ENCODE peak calls at places on chromosomes 12 and 14, in six cellular contexts. One of them, this sample, is unnamed.

GRCh38 chr14:81265641-81266169 is 44.9 kb upstream of the GTF2A1 start:
- DNase-seq in gastrocnemius medialis: no peak
- DNase-seq in glutamatergic neuron: no peak
- DNase-seq in fibroblast of lung: no peak
- DNase-seq in mesothelial cell of epicardium: no peak
- DNase-seq in cardiac muscle cell: no peak
- DNase-seq in this sample: no peak

GRCh38 chr14:61668267-61668666 is 27.0 kb upstream of the HIF1A start:
- DNase-seq in gastrocnemius medialis: no peak
- DNase-seq in glutamatergic neuron: no peak
- DNase-seq in fibroblast of lung: no peak
- DNase-seq in mesothelial cell of epicardium: no peak
- DNase-seq in cardiac muscle cell: no peak
- DNase-seq in this sample: no peak

GRCh38 chr12:82359115-82359478 is 768 bp downstream of the METTL25 start:
- DNase-seq in gastrocnemius medialis: peak; percentile 22
- DNase-seq in glutamatergic neuron: peak; percentile 22
- DNase-seq in fibroblast of lung: peak; percentile 13
- DNase-seq in mesothelial cell of epicardium: no peak
- DNase-seq in cardiac muscle cell: peak; percentile 30
- DNase-seq in this sample: no peak

GRCh38 chr12:24600996-24601395 is 347.9 kb downstream of the BCAT1 start:
- DNase-seq in gastrocnemius medialis: no peak
- DNase-seq in glutamatergic neuron: no peak
- DNase-seq in fibroblast of lung: peak; percentile 97
- DNase-seq in mesothelial cell of epicardium: no peak
- DNase-seq in cardiac muscle cell: no peak
- DNase-seq in this sample: no peak

GRCh38 chr12:1530592-1531159 is 63.7 kb downstream of the FBXL14 start:
- DNase-seq in gastrocnemius medialis: no peak
- DNase-seq in glutamatergic neuron: no peak
- DNase-seq in fibroblast of lung: no peak
- DNase-seq in mesothelial cell of epicardium: no peak
- DNase-seq in cardiac muscle cell: no peak
- DNase-seq in this sample: no peak

GRCh38 chr12:52519826-52520662 is at the start of gene KRT5:
- DNase-seq in gastrocnemius medialis: no peak
- DNase-seq in glutamatergic neuron: no peak
- DNase-seq in fibroblast of lung: no peak
- DNase-seq in mesothelial cell of epicardium: no peak
- DNase-seq in cardiac muscle cell: no peak
- DNase-seq in this sample: no peak

GRCh38 chr12:43964966-43965365 is 129.1 kb downstream of the TMEM117 start:
- DNase-seq in gastrocnemius medialis: no peak
- DNase-seq in glutamatergic neuron: no peak
- DNase-seq in fibroblast of lung: peak; percentile 64
- DNase-seq in mesothelial cell of epicardium: no peak
- DNase-seq in cardiac muscle cell: no peak
- DNase-seq in this sample: no peak

GRCh38 chr12:98595152-98595988 is 1.9 kb downstream of the SLC25A3 start:
- DNase-seq in gastrocnemius medialis: no peak
- DNase-seq in glutamatergic neuron: no peak
- DNase-seq in fibroblast of lung: peak; percentile 81
- DNase-seq in mesothelial cell of epicardium: no peak
- DNase-seq in cardiac muscle cell: no peak
- DNase-seq in this sample: no peak

GRCh38 chr12:12022306-12022931 is 48.3 kb upstream of the BCL2L14 start:
- DNase-seq in gastrocnemius medialis: no peak
- DNase-seq in glutamatergic neuron: no peak
- DNase-seq in fibroblast of lung: no peak
- DNase-seq in mesothelial cell of epicardium: no peak
- DNase-seq in cardiac muscle cell: no peak
- DNase-seq in this sample: no peak

GRCh38 chr14:103123128-103123633 is at the start of gene TNFAIP2:
- DNase-seq in gastrocnemius medialis: peak; percentile 54
- DNase-seq in glutamatergic neuron: no peak
- DNase-seq in fibroblast of lung: no peak
- DNase-seq in mesothelial cell of epicardium: no peak
- DNase-seq in cardiac muscle cell: no peak
- DNase-seq in this sample: no peak

GRCh38 chr14:20415723-20416622 is 2.7 kb upstream of the TEP1 start:
- DNase-seq in gastrocnemius medialis: no peak
- DNase-seq in glutamatergic neuron: no peak
- DNase-seq in fibroblast of lung: peak; percentile 41
- DNase-seq in mesothelial cell of epicardium: no peak
- DNase-seq in cardiac muscle cell: peak; percentile 53
- DNase-seq in this sample: no peak

GRCh38 chr12:44847403-44847802 is 28.7 kb downstream of the NELL2 start:
- DNase-seq in gastrocnemius medialis: no peak
- DNase-seq in glutamatergic neuron: no peak
- DNase-seq in fibroblast of lung: no peak
- DNase-seq in mesothelial cell of epicardium: no peak
- DNase-seq in cardiac muscle cell: no peak
- DNase-seq in this sample: no peak

GRCh38 chr14:75428230-75429104 is 645 bp downstream of the JDP2 start:
- DNase-seq in gastrocnemius medialis: peak; percentile 52
- DNase-seq in glutamatergic neuron: peak; percentile 30
- DNase-seq in fibroblast of lung: peak; percentile 32
- DNase-seq in mesothelial cell of epicardium: peak; percentile 45
- DNase-seq in cardiac muscle cell: peak; percentile 20
- DNase-seq in this sample: no peak

GRCh38 chr14:21233457-21234076 is 35.7 kb downstream of the HNRNPC start:
- DNase-seq in gastrocnemius medialis: no peak
- DNase-seq in glutamatergic neuron: peak; percentile 37
- DNase-seq in fibroblast of lung: no peak
- DNase-seq in mesothelial cell of epicardium: no peak
- DNase-seq in cardiac muscle cell: no peak
- DNase-seq in this sample: no peak

GRCh38 chr12:94621662-94622359 is 28.5 kb downstream of the TMCC3 start:
- DNase-seq in gastrocnemius medialis: no peak
- DNase-seq in glutamatergic neuron: no peak
- DNase-seq in fibroblast of lung: peak; percentile 74
- DNase-seq in mesothelial cell of epicardium: no peak
- DNase-seq in cardiac muscle cell: no peak
- DNase-seq in this sample: no peak

GRCh38 chr14:68694516-68695235 is 98.2 kb downstream of the ZFP36L1 start:
- DNase-seq in gastrocnemius medialis: no peak
- DNase-seq in glutamatergic neuron: no peak
- DNase-seq in fibroblast of lung: peak; percentile 73
- DNase-seq in mesothelial cell of epicardium: no peak
- DNase-seq in cardiac muscle cell: no peak
- DNase-seq in this sample: no peak

GRCh38 chr14:86766469-86766868 is 1226.5 kb downstream of the GALC start:
- DNase-seq in gastrocnemius medialis: no peak
- DNase-seq in glutamatergic neuron: no peak
- DNase-seq in fibroblast of lung: no peak
- DNase-seq in mesothelial cell of epicardium: no peak
- DNase-seq in cardiac muscle cell: no peak
- DNase-seq in this sample: no peak

GRCh38 chr12:53298154-53298553 is 1.3 kb upstream of the MYG1 start:
- DNase-seq in gastrocnemius medialis: no peak
- DNase-seq in glutamatergic neuron: no peak
- DNase-seq in fibroblast of lung: peak; percentile 80
- DNase-seq in mesothelial cell of epicardium: no peak
- DNase-seq in cardiac muscle cell: no peak
- DNase-seq in this sample: no peak

GRCh38 chr14:92655372-92655771 is 93.1 kb downstream of the LGMN start:
- DNase-seq in gastrocnemius medialis: no peak
- DNase-seq in glutamatergic neuron: no peak
- DNase-seq in fibroblast of lung: no peak
- DNase-seq in mesothelial cell of epicardium: no peak
- DNase-seq in cardiac muscle cell: no peak
- DNase-seq in this sample: no peak

GRCh38 chr12:117063162-117063911 is 35.9 kb downstream of the TESC start:
- DNase-seq in gastrocnemius medialis: peak; percentile 16
- DNase-seq in glutamatergic neuron: no peak
- DNase-seq in fibroblast of lung: no peak
- DNase-seq in mesothelial cell of epicardium: no peak
- DNase-seq in cardiac muscle cell: no peak
- DNase-seq in this sample: no peak

GRCh38 chr12:82425241-82425640 is 66.9 kb downstream of the METTL25 start:
- DNase-seq in gastrocnemius medialis: no peak
- DNase-seq in glutamatergic neuron: no peak
- DNase-seq in fibroblast of lung: peak; percentile 91
- DNase-seq in mesothelial cell of epicardium: no peak
- DNase-seq in cardiac muscle cell: no peak
- DNase-seq in this sample: no peak

GRCh38 chr14:92397140-92397815 is 74.3 kb downstream of the SLC24A4 start:
- DNase-seq in gastrocnemius medialis: no peak
- DNase-seq in glutamatergic neuron: peak; percentile 45
- DNase-seq in fibroblast of lung: peak; percentile 74
- DNase-seq in mesothelial cell of epicardium: no peak
- DNase-seq in cardiac muscle cell: no peak
- DNase-seq in this sample: no peak

GRCh38 chr12:8127138-8127537 is 3.7 kb downstream of the CLEC4A start:
- DNase-seq in gastrocnemius medialis: no peak
- DNase-seq in glutamatergic neuron: no peak
- DNase-seq in fibroblast of lung: no peak
- DNase-seq in mesothelial cell of epicardium: no peak
- DNase-seq in cardiac muscle cell: no peak
- DNase-seq in this sample: no peak

GRCh38 chr12:48819986-48820385 is 1.7 kb downstream of the CACNB3 start:
- DNase-seq in gastrocnemius medialis: no peak
- DNase-seq in glutamatergic neuron: no peak
- DNase-seq in fibroblast of lung: no peak
- DNase-seq in mesothelial cell of epicardium: no peak
- DNase-seq in cardiac muscle cell: no peak
- DNase-seq in this sample: no peak

GRCh38 chr12:62686938-62687337 is 220.3 kb downstream of the MON2 start:
- DNase-seq in gastrocnemius medialis: no peak
- DNase-seq in glutamatergic neuron: no peak
- DNase-seq in fibroblast of lung: no peak
- DNase-seq in mesothelial cell of epicardium: no peak
- DNase-seq in cardiac muscle cell: no peak
- DNase-seq in this sample: no peak

GRCh38 chr14:67820428-67820881 is 876 bp downstream of the RAD51B start:
- DNase-seq in gastrocnemius medialis: no peak
- DNase-seq in glutamatergic neuron: no peak
- DNase-seq in fibroblast of lung: peak; percentile 16
- DNase-seq in mesothelial cell of epicardium: no peak
- DNase-seq in cardiac muscle cell: no peak
- DNase-seq in this sample: no peak

GRCh38 chr12:41302979-41303403 is 114.9 kb downstream of the PDZRN4 start:
- DNase-seq in gastrocnemius medialis: no peak
- DNase-seq in glutamatergic neuron: no peak
- DNase-seq in fibroblast of lung: no peak
- DNase-seq in mesothelial cell of epicardium: no peak
- DNase-seq in cardiac muscle cell: no peak
- DNase-seq in this sample: no peak

DNA sequence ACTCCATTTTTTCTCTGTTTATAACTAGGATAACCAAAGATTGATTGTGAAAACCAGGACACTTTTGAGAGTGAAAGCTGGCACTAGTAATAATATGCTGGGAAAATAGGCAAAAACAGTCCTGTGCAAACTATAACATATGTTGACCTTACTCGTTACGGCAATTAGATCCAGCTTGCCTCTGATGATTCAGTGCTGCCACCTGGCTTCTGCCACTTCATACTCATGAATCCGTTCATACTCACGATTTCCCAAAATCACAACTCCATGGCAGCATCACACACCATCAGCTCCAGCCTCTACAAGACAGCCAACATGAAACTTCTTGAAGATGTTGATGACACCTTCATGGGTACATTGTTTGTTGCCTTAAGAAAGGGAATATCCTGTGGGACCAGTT is 49.1 kb upstream of the CAND1 start:
- DNase-seq in gastrocnemius medialis: no peak
- DNase-seq in glutamatergic neuron: no peak
- DNase-seq in fibroblast of lung: peak; percentile 3
- DNase-seq in mesothelial cell of epicardium: no peak
- DNase-seq in cardiac muscle cell: no peak
- DNase-seq in this sample: no peak
- TF ChIP-seq CTCF in gastrocnemius medialis: no peak
- TF ChIP-seq CTCF in glutamatergic neuron: no peak
- TF ChIP-seq CTCF in fibroblast of lung: no peak
- TF ChIP-seq CTCF in mesothelial cell of epicardium: no peak
- TF ChIP-seq CTCF in cardiac muscle cell: peak; percentile 12
- TF ChIP-seq CTCF in this sample: no peak

DNA sequence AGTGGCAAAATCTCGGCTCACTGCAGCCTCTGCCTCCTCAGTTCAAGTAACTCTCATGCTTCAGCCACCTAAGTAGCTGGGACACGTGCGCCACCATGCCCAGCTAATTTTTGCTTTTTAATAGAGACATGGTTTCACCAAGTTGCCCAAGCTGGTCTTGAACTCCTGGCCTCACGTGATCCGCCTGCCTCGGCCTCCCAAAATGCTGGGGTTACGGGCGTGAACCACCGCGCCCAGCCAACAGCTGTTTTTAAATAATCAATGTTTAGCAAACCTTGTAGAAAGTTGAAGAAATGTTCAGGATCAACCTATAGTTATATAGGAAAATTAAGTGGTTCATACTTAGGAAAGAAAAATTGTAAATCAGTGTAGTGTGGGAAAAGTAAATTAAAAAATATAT is 6.0 kb upstream of the HSP90AA1 start:
- DNase-seq in gastrocnemius medialis: no peak
- DNase-seq in glutamatergic neuron: no peak
- DNase-seq in fibroblast of lung: no peak
- DNase-seq in mesothelial cell of epicardium: no peak
- DNase-seq in cardiac muscle cell: no peak
- DNase-seq in this sample: no peak
- TF ChIP-seq CTCF in gastrocnemius medialis: no peak
- TF ChIP-seq CTCF in glutamatergic neuron: no peak
- TF ChIP-seq CTCF in fibroblast of lung: no peak
- TF ChIP-seq CTCF in mesothelial cell of epicardium: no peak
- TF ChIP-seq CTCF in cardiac muscle cell: no peak
- TF ChIP-seq CTCF in this sample: no peak

DNA sequence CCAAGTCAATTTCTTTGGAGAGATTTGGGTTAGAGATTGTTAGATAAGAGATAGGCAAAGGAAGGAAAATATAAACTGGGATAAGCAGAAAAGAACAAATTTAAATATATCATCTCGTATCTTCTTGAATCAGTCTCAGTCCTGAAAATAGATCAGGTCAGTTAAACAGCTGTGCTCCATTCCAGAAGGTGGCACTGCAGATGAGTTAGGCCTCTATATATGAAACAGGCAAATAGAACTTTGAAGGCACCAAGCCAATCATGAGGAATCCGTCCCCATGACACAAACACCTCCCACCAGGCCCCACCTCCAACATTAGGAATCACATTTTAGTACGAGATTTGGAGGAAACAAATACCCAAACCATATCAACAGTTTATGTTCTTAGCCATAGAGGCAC is 605.5 kb upstream of the USP15 start:
- DNase-seq in gastrocnemius medialis: no peak
- DNase-seq in glutamatergic neuron: no peak
- DNase-seq in fibroblast of lung: no peak
- DNase-seq in mesothelial cell of epicardium: no peak
- DNase-seq in cardiac muscle cell: no peak
- DNase-seq in this sample: no peak
- TF ChIP-seq CTCF in gastrocnemius medialis: no peak
- TF ChIP-seq CTCF in glutamatergic neuron: no peak
- TF ChIP-seq CTCF in fibroblast of lung: no peak
- TF ChIP-seq CTCF in mesothelial cell of epicardium: no peak
- TF ChIP-seq CTCF in cardiac muscle cell: no peak
- TF ChIP-seq CTCF in this sample: no peak

DNA sequence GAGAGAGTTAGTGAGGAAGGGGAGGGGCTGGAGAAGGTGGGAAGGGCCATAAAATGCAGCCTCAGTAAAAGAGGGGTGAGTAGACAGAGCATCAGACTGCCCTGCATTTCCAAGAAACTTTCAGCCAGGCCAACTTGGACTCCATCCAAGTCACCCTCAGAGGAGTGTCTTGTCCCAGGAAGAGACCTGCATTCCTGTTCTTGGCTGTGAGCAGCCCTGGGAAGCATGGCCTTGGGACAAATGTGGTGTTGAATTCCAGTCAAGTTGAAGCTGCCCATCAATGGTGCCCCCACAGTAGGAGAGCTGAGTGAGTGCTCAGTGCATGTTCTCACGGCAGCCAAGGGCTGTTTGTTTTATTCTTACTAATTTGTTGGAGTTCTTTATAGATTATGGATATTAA is 35.0 kb upstream of the TUNAR start:
- DNase-seq in gastrocnemius medialis: no peak
- DNase-seq in glutamatergic neuron: no peak
- DNase-seq in fibroblast of lung: no peak
- DNase-seq in mesothelial cell of epicardium: peak; percentile 28
- DNase-seq in cardiac muscle cell: no peak
- DNase-seq in this sample: no peak
- TF ChIP-seq CTCF in gastrocnemius medialis: no peak
- TF ChIP-seq CTCF in glutamatergic neuron: no peak
- TF ChIP-seq CTCF in fibroblast of lung: no peak
- TF ChIP-seq CTCF in mesothelial cell of epicardium: no peak
- TF ChIP-seq CTCF in cardiac muscle cell: no peak
- TF ChIP-seq CTCF in this sample: no peak